ENCODE peak calls at places on chromosomes 12 and 14, in six cellular contexts. One of them, this sample, is unnamed.

GRCh38 chr12:24134092-24134491 is 184.6 kb upstream of the SOX5 start:
- DNase-seq in astrocyte: peak; percentile 29
- DNase-seq in OCI-LY7: no peak
- DNase-seq in naive thymus-derived CD4-positive, alpha-beta T cell: no peak
- DNase-seq in sigmoid colon: no peak
- DNase-seq in aorta: no peak
- DNase-seq in this sample: no peak

GRCh38 chr12:77609016-77609415 is 221.7 kb upstream of the NAV3 start:
- DNase-seq in astrocyte: no peak
- DNase-seq in OCI-LY7: no peak
- DNase-seq in naive thymus-derived CD4-positive, alpha-beta T cell: no peak
- DNase-seq in sigmoid colon: no peak
- DNase-seq in aorta: no peak
- DNase-seq in this sample: no peak

GRCh38 chr12:76288218-76288617 is 60.0 kb downstream of the BBS10 start:
- DNase-seq in astrocyte: peak; percentile 54
- DNase-seq in OCI-LY7: no peak
- DNase-seq in naive thymus-derived CD4-positive, alpha-beta T cell: no peak
- DNase-seq in sigmoid colon: no peak
- DNase-seq in aorta: no peak
- DNase-seq in this sample: no peak

GRCh38 chr14:96852823-96853422 is 55.7 kb downstream of the VRK1 start:
- DNase-seq in astrocyte: peak; percentile 20
- DNase-seq in OCI-LY7: peak; percentile 43
- DNase-seq in naive thymus-derived CD4-positive, alpha-beta T cell: peak; percentile 1
- DNase-seq in sigmoid colon: no peak
- DNase-seq in aorta: no peak
- DNase-seq in this sample: peak; percentile 49

GRCh38 chr12:111457071-111457470 is 51.3 kb downstream of the SH2B3 start:
- DNase-seq in astrocyte: no peak
- DNase-seq in OCI-LY7: no peak
- DNase-seq in naive thymus-derived CD4-positive, alpha-beta T cell: no peak
- DNase-seq in sigmoid colon: peak; percentile 48
- DNase-seq in aorta: no peak
- DNase-seq in this sample: peak; percentile 34

GRCh38 chr12:59030415-59030814 is 110.1 kb upstream of the LRIG3 start:
- DNase-seq in astrocyte: no peak
- DNase-seq in OCI-LY7: no peak
- DNase-seq in naive thymus-derived CD4-positive, alpha-beta T cell: no peak
- DNase-seq in sigmoid colon: no peak
- DNase-seq in aorta: no peak
- DNase-seq in this sample: no peak

GRCh38 chr12:120959111-120959878 is 19.0 kb upstream of the HNF1A start:
- DNase-seq in astrocyte: no peak
- DNase-seq in OCI-LY7: no peak
- DNase-seq in naive thymus-derived CD4-positive, alpha-beta T cell: no peak
- DNase-seq in sigmoid colon: no peak
- DNase-seq in aorta: no peak
- DNase-seq in this sample: peak; percentile 35

GRCh38 chr14:69077841-69078240 is 75.1 kb downstream of the DCAF5 start:
- DNase-seq in astrocyte: peak; percentile 95
- DNase-seq in OCI-LY7: no peak
- DNase-seq in naive thymus-derived CD4-positive, alpha-beta T cell: no peak
- DNase-seq in sigmoid colon: no peak
- DNase-seq in aorta: no peak
- DNase-seq in this sample: no peak

GRCh38 chr14:77761205-77761931 is 412 bp upstream of the SNW1 start:
- DNase-seq in astrocyte: peak; percentile 24
- DNase-seq in OCI-LY7: peak; percentile 19
- DNase-seq in naive thymus-derived CD4-positive, alpha-beta T cell: no peak
- DNase-seq in sigmoid colon: peak; percentile 65
- DNase-seq in aorta: peak; percentile 60
- DNase-seq in this sample: peak; percentile 71

GRCh38 chr12:111773801-111774551 is 7.2 kb downstream of the ALDH2 start:
- DNase-seq in astrocyte: peak; percentile 85
- DNase-seq in OCI-LY7: no peak
- DNase-seq in naive thymus-derived CD4-positive, alpha-beta T cell: no peak
- DNase-seq in sigmoid colon: peak; percentile 94
- DNase-seq in aorta: peak; percentile 83
- DNase-seq in this sample: peak; percentile 92

GRCh38 chr12:108816652-108817335 is 40.6 kb downstream of the SSH1 start:
- DNase-seq in astrocyte: no peak
- DNase-seq in OCI-LY7: no peak
- DNase-seq in naive thymus-derived CD4-positive, alpha-beta T cell: no peak
- DNase-seq in sigmoid colon: no peak
- DNase-seq in aorta: peak; percentile 60
- DNase-seq in this sample: no peak

GRCh38 chr12:15584366-15585041 is 204.7 kb downstream of the EPS8 start:
- DNase-seq in astrocyte: peak; percentile 53
- DNase-seq in OCI-LY7: peak; percentile 71
- DNase-seq in naive thymus-derived CD4-positive, alpha-beta T cell: peak; percentile 49
- DNase-seq in sigmoid colon: no peak
- DNase-seq in aorta: no peak
- DNase-seq in this sample: no peak

GRCh38 chr12:110269622-110270124 is 11.4 kb upstream of the ATP2A2 start:
- DNase-seq in astrocyte: peak; percentile 86
- DNase-seq in OCI-LY7: no peak
- DNase-seq in naive thymus-derived CD4-positive, alpha-beta T cell: no peak
- DNase-seq in sigmoid colon: peak; percentile 72
- DNase-seq in aorta: no peak
- DNase-seq in this sample: peak; percentile 92

GRCh38 chr12:56728139-56728861 is 3.2 kb upstream of the NACA start:
- DNase-seq in astrocyte: no peak
- DNase-seq in OCI-LY7: no peak
- DNase-seq in naive thymus-derived CD4-positive, alpha-beta T cell: no peak
- DNase-seq in sigmoid colon: no peak
- DNase-seq in aorta: no peak
- DNase-seq in this sample: no peak

GRCh38 chr12:16962889-16963288 is 356.9 kb upstream of the LMO3 start:
- DNase-seq in astrocyte: no peak
- DNase-seq in OCI-LY7: no peak
- DNase-seq in naive thymus-derived CD4-positive, alpha-beta T cell: no peak
- DNase-seq in sigmoid colon: no peak
- DNase-seq in aorta: no peak
- DNase-seq in this sample: no peak

GRCh38 chr14:79254069-79254775 is 957.1 kb downstream of the DIO2 start:
- DNase-seq in astrocyte: peak; percentile 67
- DNase-seq in OCI-LY7: no peak
- DNase-seq in naive thymus-derived CD4-positive, alpha-beta T cell: no peak
- DNase-seq in sigmoid colon: no peak
- DNase-seq in aorta: no peak
- DNase-seq in this sample: peak; percentile 83

GRCh38 chr14:98897605-98898309 is 374.2 kb downstream of the BCL11B start:
- DNase-seq in astrocyte: no peak
- DNase-seq in OCI-LY7: no peak
- DNase-seq in naive thymus-derived CD4-positive, alpha-beta T cell: no peak
- DNase-seq in sigmoid colon: peak; percentile 11
- DNase-seq in aorta: no peak
- DNase-seq in this sample: no peak

GRCh38 chr14:94465042-94465441 is 11.0 kb downstream of the SERPINA9 start:
- DNase-seq in astrocyte: no peak
- DNase-seq in OCI-LY7: no peak
- DNase-seq in naive thymus-derived CD4-positive, alpha-beta T cell: no peak
- DNase-seq in sigmoid colon: no peak
- DNase-seq in aorta: no peak
- DNase-seq in this sample: no peak

GRCh38 chr14:32985881-32986280 is 47.2 kb downstream of the NPAS3 start:
- DNase-seq in astrocyte: peak; percentile 32
- DNase-seq in OCI-LY7: no peak
- DNase-seq in naive thymus-derived CD4-positive, alpha-beta T cell: no peak
- DNase-seq in sigmoid colon: peak; percentile 72
- DNase-seq in aorta: no peak
- DNase-seq in this sample: no peak

GRCh38 chr12:66594688-66595087 is 84.2 kb downstream of the GRIP1 start:
- DNase-seq in astrocyte: peak; percentile 16
- DNase-seq in OCI-LY7: no peak
- DNase-seq in naive thymus-derived CD4-positive, alpha-beta T cell: no peak
- DNase-seq in sigmoid colon: no peak
- DNase-seq in aorta: no peak
- DNase-seq in this sample: no peak

GRCh38 chr14:53967606-53968005 is 11.0 kb upstream of the BMP4 start:
- DNase-seq in astrocyte: no peak
- DNase-seq in OCI-LY7: no peak
- DNase-seq in naive thymus-derived CD4-positive, alpha-beta T cell: no peak
- DNase-seq in sigmoid colon: no peak
- DNase-seq in aorta: no peak
- DNase-seq in this sample: no peak

DNA sequence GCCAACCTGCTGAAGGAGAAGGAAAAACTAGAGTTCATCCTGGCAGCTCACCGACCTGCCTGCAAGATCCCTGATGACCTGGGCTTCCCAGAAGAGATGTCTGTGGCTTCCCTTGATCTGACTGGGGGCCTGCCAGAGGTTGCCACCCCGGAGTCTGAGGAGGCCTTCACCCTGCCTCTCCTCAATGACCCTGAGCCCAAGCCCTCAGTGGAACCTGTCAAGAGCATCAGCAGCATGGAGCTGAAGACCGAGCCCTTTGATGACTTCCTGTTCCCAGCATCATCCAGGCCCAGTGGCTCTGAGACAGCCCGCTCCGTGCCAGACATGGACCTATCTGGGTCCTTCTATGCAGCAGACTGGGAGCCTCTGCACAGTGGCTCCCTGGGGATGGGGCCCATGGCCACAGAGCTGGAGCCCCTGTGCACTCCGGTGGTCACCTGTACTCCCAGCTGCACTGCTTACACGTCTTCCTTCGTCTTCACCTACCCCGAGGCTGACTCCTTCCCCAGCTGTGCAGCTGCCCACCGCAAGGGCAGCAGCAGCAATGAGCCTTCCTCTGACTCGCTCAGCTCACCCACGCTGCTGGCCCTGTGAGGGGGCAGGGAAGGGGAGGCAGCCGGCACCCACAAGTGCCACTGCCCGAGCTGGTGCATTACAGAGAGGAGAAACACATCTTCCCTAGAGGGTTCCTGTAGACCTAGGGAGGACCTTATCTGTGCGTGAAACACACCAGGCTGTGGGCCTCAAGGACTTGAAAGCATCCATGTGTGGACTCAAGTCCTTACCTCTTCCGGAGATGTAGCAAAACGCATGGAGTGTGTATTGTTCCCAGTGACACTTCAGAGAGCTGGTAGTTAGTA is 2.4 kb downstream of the FOS start:
- DNase-seq in astrocyte: no peak
- DNase-seq in OCI-LY7: no peak
- DNase-seq in naive thymus-derived CD4-positive, alpha-beta T cell: peak; percentile 25
- DNase-seq in sigmoid colon: peak; percentile 79
- DNase-seq in aorta: no peak
- DNase-seq in this sample: no peak
- H3K4me3 ChIP-seq in astrocyte: peak overlapping the region; percentile 86
- H3K4me3 ChIP-seq in OCI-LY7: no peak overlapping the region
- H3K4me3 ChIP-seq in naive thymus-derived CD4-positive, alpha-beta T cell: no peak overlapping the region
- H3K4me3 ChIP-seq in sigmoid colon: peak overlapping the region; percentile 57
- H3K4me3 ChIP-seq in aorta: peak overlapping the region; percentile 50
- H3K4me3 ChIP-seq in this sample: peak overlapping the region; percentile 95

DNA sequence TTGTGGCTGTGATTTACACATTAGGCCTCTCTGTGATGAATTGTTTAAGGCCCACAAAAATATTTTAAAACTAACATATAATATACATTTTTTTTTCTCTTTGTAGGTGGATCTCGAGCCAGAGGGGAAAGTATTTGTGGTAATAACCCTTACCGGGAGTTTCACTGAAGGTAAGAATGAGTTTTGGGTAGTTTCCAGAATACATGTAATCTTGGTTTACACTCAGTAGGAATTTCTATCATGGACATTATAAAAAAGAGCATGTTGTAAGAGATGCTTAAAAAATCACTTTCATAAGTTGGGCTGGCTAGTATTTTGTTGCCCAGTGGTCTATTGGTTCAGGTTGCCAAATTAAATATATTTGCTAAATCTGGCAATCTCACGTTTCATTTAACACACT is 69.7 kb downstream of the PRKCH start:
- DNase-seq in astrocyte: no peak
- DNase-seq in OCI-LY7: no peak
- DNase-seq in naive thymus-derived CD4-positive, alpha-beta T cell: no peak
- DNase-seq in sigmoid colon: no peak
- DNase-seq in aorta: no peak
- DNase-seq in this sample: no peak
- H3K4me1 ChIP-seq in astrocyte: no peaks in the 10 kb centered on the region
- H3K4me1 ChIP-seq in OCI-LY7: peaks cover 5% of the 10 kb centered on the region
- H3K4me1 ChIP-seq in naive thymus-derived CD4-positive, alpha-beta T cell: peaks cover 94% of the 10 kb centered on the region
- H3K4me1 ChIP-seq in sigmoid colon: no peaks in the 10 kb centered on the region
- H3K4me1 ChIP-seq in aorta: no peaks in the 10 kb centered on the region
- H3K4me1 ChIP-seq in this sample: peaks cover 12% of the 10 kb centered on the region

GRCh38 chr14:37597538-37598084 is 2.2 kb downstream of the TTC6 start:
- DNase-seq in astrocyte: no peak
- DNase-seq in OCI-LY7: no peak
- DNase-seq in naive thymus-derived CD4-positive, alpha-beta T cell: no peak
- DNase-seq in sigmoid colon: peak; percentile 57
- DNase-seq in aorta: no peak
- DNase-seq in this sample: peak; percentile 68

GRCh38 chr14:37599527-37600368 is 4.3 kb downstream of the TTC6 start:
- DNase-seq in astrocyte: no peak
- DNase-seq in OCI-LY7: no peak
- DNase-seq in naive thymus-derived CD4-positive, alpha-beta T cell: no peak
- DNase-seq in sigmoid colon: no peak
- DNase-seq in aorta: no peak
- DNase-seq in this sample: peak; percentile 84

GRCh38 chr14:37598973-37599526 is 3.6 kb downstream of the TTC6 start:
- DNase-seq in astrocyte: no peak
- DNase-seq in OCI-LY7: no peak
- DNase-seq in naive thymus-derived CD4-positive, alpha-beta T cell: no peak
- DNase-seq in sigmoid colon: no peak
- DNase-seq in aorta: no peak
- DNase-seq in this sample: no peak

GRCh38 chr14:37596790-37597189 is 1.4 kb downstream of the TTC6 start:
- DNase-seq in astrocyte: no peak
- DNase-seq in OCI-LY7: no peak
- DNase-seq in naive thymus-derived CD4-positive, alpha-beta T cell: no peak
- DNase-seq in sigmoid colon: no peak
- DNase-seq in aorta: no peak
- DNase-seq in this sample: peak; percentile 42

GRCh38 chr14:37598085-37598972 is 2.9 kb downstream of the TTC6 start:
- DNase-seq in astrocyte: no peak
- DNase-seq in OCI-LY7: no peak
- DNase-seq in naive thymus-derived CD4-positive, alpha-beta T cell: no peak
- DNase-seq in sigmoid colon: no peak
- DNase-seq in aorta: no peak
- DNase-seq in this sample: no peak
- H3K4me3 ChIP-seq in astrocyte: no peak overlapping the region
- H3K4me3 ChIP-seq in OCI-LY7: no peak overlapping the region
- H3K4me3 ChIP-seq in naive thymus-derived CD4-positive, alpha-beta T cell: no peak overlapping the region
- H3K4me3 ChIP-seq in sigmoid colon: no peak overlapping the region
- H3K4me3 ChIP-seq in aorta: no peak overlapping the region
- H3K4me3 ChIP-seq in this sample: no peak overlapping the region

GRCh38 chr12:6206327-6206726 is 6.1 kb downstream of the CD9 start:
- DNase-seq in astrocyte: no peak
- DNase-seq in OCI-LY7: no peak
- DNase-seq in naive thymus-derived CD4-positive, alpha-beta T cell: no peak
- DNase-seq in sigmoid colon: no peak
- DNase-seq in aorta: peak; percentile 69
- DNase-seq in this sample: no peak

GRCh38 chr12:6205761-6206160 is 5.6 kb downstream of the CD9 start:
- DNase-seq in astrocyte: no peak
- DNase-seq in OCI-LY7: no peak
- DNase-seq in naive thymus-derived CD4-positive, alpha-beta T cell: no peak
- DNase-seq in sigmoid colon: no peak
- DNase-seq in aorta: no peak
- DNase-seq in this sample: no peak

GRCh38 chr12:6207254-6207942 is 7.2 kb downstream of the CD9 start:
- DNase-seq in astrocyte: no peak
- DNase-seq in OCI-LY7: no peak
- DNase-seq in naive thymus-derived CD4-positive, alpha-beta T cell: no peak
- DNase-seq in sigmoid colon: no peak
- DNase-seq in aorta: no peak
- DNase-seq in this sample: peak; percentile 86

GRCh38 chr12:6204533-6205143 is 4.4 kb downstream of the CD9 start:
- DNase-seq in astrocyte: no peak
- DNase-seq in OCI-LY7: peak; percentile 29
- DNase-seq in naive thymus-derived CD4-positive, alpha-beta T cell: no peak
- DNase-seq in sigmoid colon: no peak
- DNase-seq in aorta: no peak
- DNase-seq in this sample: no peak

GRCh38 chr12:6205144-6205539 is 4.9 kb downstream of the CD9 start:
- DNase-seq in astrocyte: no peak
- DNase-seq in OCI-LY7: no peak
- DNase-seq in naive thymus-derived CD4-positive, alpha-beta T cell: no peak
- DNase-seq in sigmoid colon: peak; percentile 93
- DNase-seq in aorta: peak; percentile 83
- DNase-seq in this sample: no peak
- H3K4me1 ChIP-seq in astrocyte: peaks cover 14% of the 10 kb centered on the region
- H3K4me1 ChIP-seq in OCI-LY7: peaks cover 10% of the 10 kb centered on the region
- H3K4me1 ChIP-seq in naive thymus-derived CD4-positive, alpha-beta T cell: no peaks in the 10 kb centered on the region
- H3K4me1 ChIP-seq in sigmoid colon: peaks cover 87% of the 10 kb centered on the region
- H3K4me1 ChIP-seq in aorta: peaks cover 5% of the 10 kb centered on the region
- H3K4me1 ChIP-seq in this sample: peaks cover 3% of the 10 kb centered on the region

This sample was measured in osteoblast.